ENCODE peak calls at places on chromosome 20, in four cellular contexts. D is HFFc6, F is mesothelial cell of epicardium, G is nephron progenitor cell. Y is an unnamed sample.

GRCh38 chr20:15942130-15942529 is 631.1 kb downstream of the KIF16B start:
- DNase-seq in D (no peak), F (no peak), G (no peak), Y (no peak)

GRCh38 chr20:37564388-37565133 is 36.9 kb upstream of the BLCAP start:
- DNase-seq in D (no peak), F (peak; percentile 61), G (peak; percentile 83), Y (no peak)

GRCh38 chr20:44942264-44942973 is 17.8 kb downstream of the TOMM34 start:
- DNase-seq in D (no peak), F (no peak), G (no peak), Y (no peak)

GRCh38 chr20:57404419-57405072 is 13.3 kb downstream of the RBM38 start:
- DNase-seq in D (no peak), F (no peak), G (no peak), Y (no peak)

GRCh38 chr20:41524980-41525613 is 93.1 kb downstream of the CHD6 start:
- DNase-seq in D (peak; percentile 29), F (no peak), G (no peak), Y (peak; percentile 73)

GRCh38 chr20:58691773-58692578 is 624 bp upstream of the NPEPL1 start:
- DNase-seq in D (no peak), F (no peak), G (no peak), Y (peak; percentile 86)

GRCh38 chr20:35303735-35304431 is 11.7 kb upstream of the FAM83C start:
- DNase-seq in D (peak; percentile 74), F (peak; percentile 47), G (peak; percentile 84), Y (peak; percentile 92)

GRCh38 chr20:51943761-51944160 is 141.4 kb upstream of the SALL4 start:
- DNase-seq in D (no peak), F (no peak), G (no peak), Y (no peak)

GRCh38 chr20:13681248-13682125 is 42.8 kb upstream of the TASP1 start:
- DNase-seq in D (no peak), F (no peak), G (no peak), Y (no peak)

GRCh38 chr20:44247131-44247571 is at the start of gene GDAP1L1:
- DNase-seq in D (no peak), F (no peak), G (peak; percentile 67), Y (no peak)

GRCh38 chr20:2619961-2620595 is 32.4 kb upstream of the NOP56 start:
- DNase-seq in D (no peak), F (no peak), G (no peak), Y (no peak)

GRCh38 chr20:19688031-19688806 is 69.8 kb upstream of the RIN2 start:
- DNase-seq in D (peak; percentile 97), F (no peak), G (peak; percentile 54), Y (peak; percentile 76)

GRCh38 chr20:29301624-29302259 is 1955.7 kb upstream of the DEFB115 start:
- DNase-seq in D (no peak), F (no peak), G (no peak), Y (peak; percentile 63)

GRCh38 chr20:8213831-8214587 is 81.9 kb downstream of the PLCB1 start:
- DNase-seq in D (no peak), F (no peak), G (no peak), Y (no peak)

GRCh38 chr20:50427740-50428462 is 82.3 kb upstream of the PTPN1 start:
- DNase-seq in D (no peak), F (no peak), G (no peak), Y (peak; percentile 85)

GRCh38 chr20:35463455-35464300 is 8.3 kb downstream of the CEP250 start:
- DNase-seq in D (peak; percentile 63), F (no peak), G (peak; percentile 72), Y (no peak)

GRCh38 chr20:45952861-45953260 is 18.4 kb downstream of the PCIF1 start:
- DNase-seq in D (no peak), F (no peak), G (no peak), Y (no peak)

GRCh38 chr20:16714765-16715164 is 15.1 kb upstream of the SNRPB2 start:
- DNase-seq in D (no peak), F (no peak), G (no peak), Y (no peak)

GRCh38 chr20:32358883-32359632 is 927 bp downstream of the ASXL1 start:
- DNase-seq in D (no peak), F (peak; percentile 69), G (peak; percentile 78), Y (peak; percentile 90)

GRCh38 chr20:63051186-63051860 is 44.6 kb upstream of the BHLHE23 start:
- DNase-seq in D (no peak), F (no peak), G (no peak), Y (peak; percentile 44)

GRCh38 chr20:63740070-63740500 is 509 bp downstream of the SLC2A4RG start:
- DNase-seq in D (no peak), F (no peak), G (peak; percentile 64), Y (peak; percentile 78)

GRCh38 chr20:14481863-14482262 is 144.5 kb upstream of the FLRT3 start:
- DNase-seq in D (no peak), F (no peak), G (no peak), Y (no peak)